ENCODE peak calls at places on chromosome 9, in nine cellular contexts. L is coronary artery, F is keratinocyte, J is WTC11, U is fibroblast of lung, I is spleen, P is dorsolateral prefrontal cortex, Z is mesothelial cell of epicardium, A is HFFc6. Q is an unnamed sample.

GRCh38 chr9:87285183-87285582 is 212.5 kb upstream of the DAPK1 start:
- DNase-seq in L (no peak), F (no peak), J (no peak), U (no peak), I (no peak), P (no peak), Z (peak), A (no peak), Q (no peak)

GRCh38 chr9:19493174-19493811 is 84.5 kb downstream of the ACER2 start:
- DNase-seq in L (peak), F (no peak), J (peak), U (peak), I (no peak), P (peak), Z (peak), A (peak), Q (peak)

GRCh38 chr9:14769235-14769580 is 46.7 kb upstream of the CER1 start:
- DNase-seq in L (no peak), F (no peak), J (peak), U (peak), I (no peak), P (no peak), Z (no peak), A (peak), Q (peak)

GRCh38 chr9:104961238-104961637 is 33.3 kb upstream of the ABCA1 start:
- DNase-seq in L (no peak), F (peak), J (peak), U (peak), I (no peak), P (no peak), Z (no peak), A (peak), Q (peak)

GRCh38 chr9:99093492-99093791 is 11.5 kb upstream of the TGFBR1 start:
- DNase-seq in L (no peak), F (no peak), J (no peak), U (no peak), I (no peak), P (no peak), Z (no peak), A (no peak), Q (no peak)

GRCh38 chr9:37017546-37017945 is 16.5 kb downstream of the PAX5 start:
- DNase-seq in L (no peak), F (no peak), J (no peak), U (no peak), I (peak), P (no peak), Z (no peak), A (no peak), Q (no peak)

GRCh38 chr9:116350213-116350612 is 196.6 kb downstream of the PAPPA start:
- DNase-seq in L (no peak), F (no peak), J (no peak), U (no peak), I (no peak), P (no peak), Z (no peak), A (no peak), Q (no peak)

GRCh38 chr9:115845648-115846312 is 307.8 kb upstream of the PAPPA start:
- DNase-seq in L (no peak), F (no peak), J (no peak), U (peak), I (no peak), P (no peak), Z (no peak), A (peak), Q (no peak)

GRCh38 chr9:86424246-86424891 is 70.2 kb upstream of the TUT7 start:
- DNase-seq in L (no peak), F (no peak), J (no peak), U (no peak), I (no peak), P (no peak), Z (no peak), A (no peak), Q (no peak)

GRCh38 chr9:71762900-71763653 is 5.2 kb downstream of the CEMIP2 start:
- DNase-seq in L (no peak), F (no peak), J (no peak), U (peak), I (no peak), P (no peak), Z (no peak), A (peak), Q (no peak)

GRCh38 chr9:99399476-99399875 is 177.4 kb downstream of the SEC61B start:
- DNase-seq in L (no peak), F (no peak), J (no peak), U (no peak), I (no peak), P (no peak), Z (no peak), A (no peak), Q (no peak)

GRCh38 chr9:37626708-37627293 is 24.0 kb upstream of the FRMPD1 start:
- DNase-seq in L (no peak), F (no peak), J (no peak), U (no peak), I (no peak), P (no peak), Z (no peak), A (no peak), Q (no peak)

GRCh38 chr9:75889577-75889976 is 896 bp upstream of the PCSK5 start:
- DNase-seq in L (no peak), F (no peak), J (no peak), U (no peak), I (no peak), P (no peak), Z (no peak), A (no peak), Q (no peak)

GRCh38 chr9:38443181-38443580 is 18.9 kb upstream of the IGFBPL1 start:
- DNase-seq in L (no peak), F (no peak), J (no peak), U (no peak), I (no peak), P (no peak), Z (no peak), A (no peak), Q (no peak)

GRCh38 chr9:5438301-5439162 is 807 bp upstream of the PLGRKT start:
- DNase-seq in L (no peak), F (no peak), J (no peak), U (peak), I (peak), P (no peak), Z (no peak), A (no peak), Q (no peak)

GRCh38 chr9:16023466-16023865 is 470.6 kb downstream of the CCDC171 start:
- DNase-seq in L (no peak), F (no peak), J (no peak), U (peak), I (no peak), P (no peak), Z (no peak), A (peak), Q (no peak)

GRCh38 chr9:86764230-86765039 is 182.9 kb downstream of the GAS1 start:
- DNase-seq in L (no peak), F (no peak), J (no peak), U (no peak), I (no peak), P (no peak), Z (no peak), A (no peak), Q (no peak)

GRCh38 chr9:15572200-15572599 is 19.4 kb downstream of the CCDC171 start:
- DNase-seq in L (no peak), F (no peak), J (no peak), U (peak), I (no peak), P (no peak), Z (no peak), A (no peak), Q (no peak)

GRCh38 chr9:84922051-84922450 is 252.5 kb downstream of the NTRK2 start:
- DNase-seq in L (no peak), F (no peak), J (no peak), U (no peak), I (no peak), P (no peak), Z (no peak), A (no peak), Q (no peak)

GRCh38 chr9:99319048-99319447 is 97.0 kb downstream of the SEC61B start:
- DNase-seq in L (no peak), F (no peak), J (no peak), U (no peak), I (no peak), P (no peak), Z (no peak), A (no peak), Q (no peak)

GRCh38 chr9:98775831-98776441 is 20.4 kb downstream of the ANKS6 start:
- DNase-seq in L (no peak), F (peak), J (peak), U (peak), I (no peak), P (no peak), Z (no peak), A (peak), Q (peak)

GRCh38 chr9:85960688-85961093 is 19.7 kb downstream of the NAA35 start:
- DNase-seq in L (no peak), F (no peak), J (no peak), U (peak), I (no peak), P (no peak), Z (no peak), A (no peak), Q (no peak)

GRCh38 chr9:74940600-74940999 is 12.1 kb downstream of the C9orf40 start:
- DNase-seq in L (no peak), F (no peak), J (no peak), U (no peak), I (no peak), P (no peak), Z (no peak), A (peak), Q (no peak)

GRCh38 chr9:106287108-106287631 is 575.8 kb upstream of the ZNF462 start:
- DNase-seq in L (no peak), F (no peak), J (no peak), U (peak), I (peak), P (no peak), Z (no peak), A (no peak), Q (no peak)

GRCh38 chr9:114423181-114423580 is 35.4 kb upstream of the AKNA start:
- DNase-seq in L (no peak), F (no peak), J (no peak), U (no peak), I (peak), P (no peak), Z (no peak), A (no peak), Q (no peak)

GRCh38 chr9:33403941-33404781 is 1.8 kb upstream of the AQP7 start:
- DNase-seq in L (no peak), F (no peak), J (no peak), U (no peak), I (no peak), P (no peak), Z (no peak), A (no peak), Q (no peak)

GRCh38 chr9:82410306-82410705 is 421.7 kb downstream of the SPATA31D1 start:
- DNase-seq in L (no peak), F (no peak), J (no peak), U (no peak), I (no peak), P (no peak), Z (no peak), A (no peak), Q (no peak)

GRCh38 chr9:96859461-96860198 is 5.3 kb upstream of the ZNF782 start:
- DNase-seq in L (no peak), F (peak), J (no peak), U (peak), I (no peak), P (no peak), Z (no peak), A (peak), Q (no peak)

GRCh38 chr9:82404484-82405280 is 416.1 kb downstream of the SPATA31D1 start:
- DNase-seq in L (no peak), F (no peak), J (no peak), U (peak), I (no peak), P (no peak), Z (peak), A (no peak), Q (no peak)

GRCh38 chr9:86637515-86637914 is 283.3 kb upstream of the TUT7 start:
- DNase-seq in L (no peak), F (no peak), J (peak), U (peak), I (no peak), P (no peak), Z (peak), A (peak), Q (peak)

GRCh38 chr9:123637940-123638634 is 282.1 kb downstream of the CRB2 start:
- DNase-seq in L (no peak), F (no peak), J (no peak), U (no peak), I (no peak), P (no peak), Z (no peak), A (no peak), Q (no peak)

GRCh38 chr9:33329117-33329563 is 38.8 kb downstream of the NFX1 start:
- DNase-seq in L (peak), F (peak), J (no peak), U (peak), I (no peak), P (no peak), Z (no peak), A (peak), Q (no peak)

GRCh38 chr9:79667716-79668458 is 96.1 kb downstream of the TLE4 start:
- DNase-seq in L (no peak), F (no peak), J (no peak), U (no peak), I (no peak), P (no peak), Z (no peak), A (no peak), Q (no peak)

GRCh38 chr9:99092643-99093491 is 12.0 kb upstream of the TGFBR1 start:
- DNase-seq in L (no peak), F (no peak), J (no peak), U (no peak), I (no peak), P (no peak), Z (no peak), A (no peak), Q (no peak)

GRCh38 chr9:71628247-71628646 is 140.1 kb downstream of the CEMIP2 start:
- DNase-seq in L (no peak), F (no peak), J (no peak), U (peak), I (no peak), P (no peak), Z (no peak), A (no peak), Q (no peak)

GRCh38 chr9:132171702-132172101 is 9.8 kb downstream of the NTNG2 start:
- DNase-seq in L (no peak), F (no peak), J (no peak), U (no peak), I (no peak), P (no peak), Z (no peak), A (no peak), Q (no peak)

GRCh38 chr9:73565833-73566465 is 414.3 kb downstream of the ANXA1 start:
- DNase-seq in L (no peak), F (no peak), J (peak), U (no peak), I (no peak), P (peak), Z (no peak), A (no peak), Q (peak)

GRCh38 chr9:33180526-33181184 is 13.5 kb upstream of the B4GALT1 start:
- DNase-seq in L (no peak), F (no peak), J (no peak), U (peak), I (no peak), P (no peak), Z (no peak), A (peak), Q (no peak)

GRCh38 chr9:6307551-6308096 is 20.6 kb upstream of the TPD52L3 start:
- DNase-seq in L (no peak), F (no peak), J (no peak), U (no peak), I (no peak), P (no peak), Z (no peak), A (no peak), Q (no peak)

GRCh38 chr9:2465921-2466460 is 155.6 kb upstream of the VLDLR start:
- DNase-seq in L (no peak), F (no peak), J (no peak), U (peak), I (no peak), P (no peak), Z (no peak), A (no peak), Q (no peak)

GRCh38 chr9:2464624-2465023 is 157.0 kb upstream of the VLDLR start:
- DNase-seq in L (no peak), F (no peak), J (no peak), U (no peak), I (no peak), P (no peak), Z (no peak), A (no peak), Q (no peak)

GRCh38 chr9:2465516-2465915 is 156.1 kb upstream of the VLDLR start:
- DNase-seq in L (no peak), F (no peak), J (no peak), U (no peak), I (no peak), P (no peak), Z (no peak), A (no peak), Q (no peak)

GRCh38 chr9:2469681-2470141 is 151.9 kb upstream of the VLDLR start:
- DNase-seq in L (no peak), F (no peak), J (peak), U (peak), I (no peak), P (no peak), Z (no peak), A (no peak), Q (peak)

DNA sequence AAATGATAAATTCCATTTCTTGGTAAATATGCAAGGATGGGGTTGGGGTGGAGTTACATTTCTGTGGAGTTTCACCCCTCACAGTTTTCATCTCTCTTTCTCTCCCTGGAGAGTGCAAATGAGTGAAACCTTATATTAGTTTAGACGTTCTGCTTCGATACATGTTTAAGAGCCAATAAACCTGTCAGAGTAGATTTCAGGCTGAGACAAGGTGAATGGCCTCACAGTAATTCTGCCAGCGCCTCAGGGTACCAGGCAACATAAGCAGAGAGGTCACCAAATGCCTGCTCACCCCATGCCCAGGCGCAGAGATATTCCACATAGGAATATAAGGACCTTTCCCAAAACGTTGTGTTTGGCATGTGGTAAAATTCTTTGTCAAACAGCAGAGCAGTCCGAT is 154.9 kb upstream of the VLDLR start:
- DNase-seq in L (no peak), F (no peak), J (no peak), U (no peak), I (no peak), P (no peak), Z (no peak), A (no peak), Q (no peak)
- TF ChIP-seq CTCF in L (no peak), F (no peak), J (no peak), U (no peak), I (no peak), P (no peak), Z (no peak), A (no peak), Q (no peak)

GRCh38 chr9:110192531-110193326 is 15.2 kb downstream of the C9orf152 start:
- DNase-seq in L (no peak), F (no peak), J (no peak), U (peak), I (no peak), P (no peak), Z (no peak), A (peak), Q (no peak)

GRCh38 chr9:110202232-110202631 is 5.7 kb downstream of the C9orf152 start:
- DNase-seq in L (no peak), F (no peak), J (no peak), U (no peak), I (no peak), P (no peak), Z (no peak), A (no peak), Q (no peak)

GRCh38 chr9:110198357-110198756 is 9.6 kb downstream of the C9orf152 start:
- DNase-seq in L (no peak), F (no peak), J (no peak), U (no peak), I (no peak), P (no peak), Z (no peak), A (no peak), Q (no peak)

GRCh38 chr9:110199643-110200042 is 8.3 kb downstream of the C9orf152 start:
- DNase-seq in L (no peak), F (no peak), J (no peak), U (no peak), I (no peak), P (no peak), Z (no peak), A (no peak), Q (no peak)

GRCh38 chr9:110197330-110198187 is 10.4 kb downstream of the C9orf152 start:
- DNase-seq in L (no peak), F (no peak), J (no peak), U (no peak), I (no peak), P (no peak), Z (no peak), A (no peak), Q (no peak)
- TF ChIP-seq CTCF in L (peak), F (peak), J (no peak), U (peak), I (peak), P (peak), Z (no peak), A (peak), Q (no peak)

GRCh38 chr9:35489313-35490154 is at the start of gene RUSC2:
- DNase-seq in L (peak), F (peak), J (peak), U (peak), I (peak), P (peak), Z (peak), A (peak), Q (peak)
- TF ChIP-seq CTCF in L (peak), F (peak), J (no peak), U (peak), I (peak), P (peak), Z (peak), A (peak), Q (no peak)

DNA sequence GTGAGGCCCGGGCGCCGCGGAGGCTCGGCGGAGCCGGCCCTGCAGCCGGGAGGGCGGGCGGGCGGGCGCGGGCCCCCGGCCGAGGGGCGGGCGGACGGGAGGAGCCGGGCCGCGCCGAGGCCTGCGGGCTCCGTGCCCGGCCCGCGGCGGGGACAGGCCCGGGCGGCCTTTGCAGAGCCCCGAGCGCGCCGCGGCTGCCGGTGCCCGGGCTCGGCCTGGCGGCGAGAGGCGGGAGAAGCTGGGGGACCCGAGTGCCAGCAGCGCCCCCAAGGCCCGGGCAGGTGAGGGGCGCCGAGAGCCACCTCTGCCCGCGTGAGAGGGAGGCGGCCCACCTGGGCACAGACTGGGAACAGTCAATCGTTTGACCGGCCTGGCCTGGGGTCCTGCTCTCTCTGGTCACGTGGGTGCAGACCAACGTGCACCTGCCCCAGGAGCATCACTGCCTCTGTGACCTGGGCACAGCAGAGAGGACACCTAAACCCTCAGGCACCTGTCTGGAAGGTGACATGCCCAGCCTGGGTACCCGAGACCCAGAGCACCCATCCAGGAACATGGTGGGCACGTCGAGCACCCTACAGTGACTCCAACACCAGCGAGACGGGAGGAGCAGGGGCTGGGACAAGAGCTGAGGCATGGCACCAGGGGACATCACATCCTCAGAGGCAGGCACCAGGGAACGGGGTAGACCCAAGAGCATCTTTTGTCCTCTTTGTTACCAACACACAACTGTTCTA is 554 bp downstream of the MVB12B start:
- DNase-seq in L (peak), F (no peak), J (peak), U (no peak), I (peak), P (no peak), Z (no peak), A (no peak), Q (no peak)
- TF ChIP-seq CTCF in L (no peak), F (peak), J (no peak), U (no peak), I (no peak), P (no peak), Z (no peak), A (peak), Q (no peak)

DNA sequence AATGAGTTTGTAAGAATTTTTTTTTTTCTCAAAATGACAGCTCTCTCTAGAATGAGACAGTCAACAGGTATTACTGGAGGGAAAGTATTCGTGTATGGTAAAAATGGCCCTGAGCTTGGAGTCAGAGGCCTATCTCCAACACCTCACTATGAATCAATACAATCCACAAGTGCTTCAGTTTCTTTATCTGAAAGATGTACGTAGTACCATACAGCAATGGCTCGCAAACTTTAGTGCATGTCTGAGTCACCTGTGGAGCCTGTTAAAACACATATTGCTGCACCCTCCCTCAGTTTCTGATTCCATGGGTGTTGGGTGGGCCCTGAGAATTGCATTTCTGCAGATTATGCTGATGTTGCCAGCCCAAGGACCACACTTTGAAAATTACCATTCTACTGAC is 44.6 kb downstream of the DMRT2 start:
- DNase-seq in L (no peak), F (no peak), J (no peak), U (no peak), I (no peak), P (no peak), Z (no peak), A (no peak), Q (no peak)
- TF ChIP-seq CTCF in L (no peak), F (no peak), J (no peak), U (no peak), I (no peak), P (no peak), Z (no peak), A (no peak), Q (no peak)

Q was measured in endothelial cell.